ENCODE peak calls at places on chromosomes 13 and 19, in six cellular contexts. R is mesenchymal stem cell; F is AG20443; M is RCC 7860; D is A172; Q is stimulated activated CD4-positive, alpha-beta T cell treated with anti-CD3 and anti-CD28 coated beads, TNF-alpha, amount 100 ng/mL, for 1 hour. I is an unnamed sample.

GRCh38 chr13:37540228-37540627 is 58.3 kb downstream of the POSTN start:
- DNase-seq in F (peak), D (no peak), M (no peak), R (peak), Q (no peak), I (no peak)

GRCh38 chr13:29516012-29516411 is 79.5 kb downstream of the SLC7A1 start:
- DNase-seq in Q (no peak), D (no peak), R (no peak), F (no peak), M (no peak), I (no peak)

GRCh38 chr19:13398780-13399726 is 107.2 kb downstream of the CACNA1A start:
- DNase-seq in M (peak), D (peak), R (peak), Q (no peak), F (peak), I (peak)

GRCh38 chr19:40552848-40553247 is 23.8 kb upstream of the SHKBP1 start:
- DNase-seq in R (no peak), M (no peak), D (no peak), F (no peak), Q (no peak), I (no peak)

GRCh38 chr13:70527553-70527952 is 419.3 kb upstream of the KLHL1 start:
- DNase-seq in Q (no peak), M (no peak), R (no peak), F (no peak), D (no peak), I (no peak)

GRCh38 chr19:41914906-41915247 is 13.4 kb downstream of the ERFL start:
- DNase-seq in Q (no peak), F (no peak), M (no peak), D (no peak), R (no peak), I (no peak)

GRCh38 chr13:113740661-113741060 is 18.4 kb upstream of the TMEM255B start:
- DNase-seq in M (no peak), R (no peak), Q (no peak), D (no peak), F (no peak), I (no peak)

GRCh38 chr13:21077360-21078353 is 16.3 kb upstream of the LATS2 start:
- DNase-seq in M (no peak), D (no peak), Q (no peak), R (no peak), F (no peak), I (no peak)

GRCh38 chr13:40534456-40534855 is 132.0 kb downstream of the FOXO1 start:
- DNase-seq in Q (no peak), M (no peak), D (no peak), R (no peak), F (no peak), I (no peak)

GRCh38 chr19:29084266-29084665 is 128.7 kb downstream of the UQCRFS1 start:
- DNase-seq in F (peak), M (no peak), R (no peak), D (no peak), Q (no peak), I (no peak)

GRCh38 chr19:39833464-39834286 is at the start of gene DYRK1B:
- DNase-seq in R (peak), F (peak), M (no peak), Q (peak), D (peak), I (peak)

GRCh38 chr19:4492337-4493103 is 20.4 kb downstream of the HDGFL2 start:
- DNase-seq in D (no peak), Q (no peak), F (no peak), R (no peak), M (no peak), I (no peak)

GRCh38 chr19:32691952-32692726 is 518 bp downstream of the NUDT19 start:
- DNase-seq in D (peak), Q (no peak), R (peak), F (peak), M (peak), I (no peak)

GRCh38 chr13:41622545-41623429 is 165.4 kb downstream of the RGCC start:
- DNase-seq in Q (no peak), M (no peak), F (peak), D (peak), R (peak), I (no peak)

GRCh38 chr19:45340232-45340898 is at the start of gene KLC3:
- DNase-seq in Q (no peak), F (no peak), D (no peak), M (no peak), R (no peak), I (no peak)

GRCh38 chr19:34128558-34129250 is 43.6 kb upstream of the LSM14A start:
- DNase-seq in D (peak), Q (no peak), M (no peak), F (peak), R (no peak), I (no peak)

GRCh38 chr13:77986699-77987098 is 68.1 kb upstream of the EDNRB start:
- DNase-seq in D (no peak), Q (no peak), M (no peak), F (no peak), R (no peak), I (no peak)

GRCh38 chr19:19010551-19010950 is 22.8 kb downstream of the SUGP2 start:
- DNase-seq in Q (no peak), M (no peak), D (no peak), F (no peak), R (no peak), I (no peak)

GRCh38 chr19:2477732-2478191 is 1.8 kb downstream of the GADD45B start:
- DNase-seq in Q (no peak), M (peak), R (peak), D (peak), F (no peak), I (no peak)

GRCh38 chr13:50244913-50245574 is 229.8 kb downstream of the KCNRG start:
- DNase-seq in R (peak), M (peak), Q (peak), D (peak), F (peak), I (peak)

GRCh38 chr19:719636-720377 is 11.1 kb downstream of the PALM start:
- DNase-seq in R (no peak), Q (no peak), D (no peak), F (no peak), M (no peak), I (no peak)

GRCh38 chr19:6608950-6609349 is 18.0 kb upstream of the CD70 start:
- DNase-seq in D (no peak), F (no peak), Q (no peak), M (peak), R (no peak), I (no peak)

GRCh38 chr19:17289489-17289888 is 7.8 kb downstream of the ANKLE1 start:
- DNase-seq in R (peak), D (peak), M (no peak), F (peak), Q (no peak), I (no peak)

GRCh38 chr13:92843549-92843948 is 383.1 kb upstream of the GPC6 start:
- DNase-seq in F (peak), R (peak), M (peak), Q (no peak), D (peak), I (peak)

GRCh38 chr19:46513461-46514236 is 18.0 kb upstream of the PNMA8B start:
- DNase-seq in R (peak), Q (peak), F (peak), D (peak), M (peak), I (no peak)

GRCh38 chr19:41351339-41352245 is 2.1 kb downstream of the TGFB1 start:
- DNase-seq in R (peak), F (peak), Q (peak), M (no peak), D (peak), I (no peak)

I was measured in brain pericyte.